ENCODE peak calls at places on chromosomes 4 and X, in four cellular contexts. One of them, this sample, is unnamed.

GRCh38 chr4:73520821-73521220 is 39.3 kb downstream of the AFM start:
- DNase-seq in AG10803: peak; percentile 69
- DNase-seq in bronchial epithelial cell: no peak
- DNase-seq in pancreas: no peak
- DNase-seq in this sample: peak; percentile 90

GRCh38 chr4:109946120-109946519 is 33.4 kb downstream of the EGF start:
- DNase-seq in AG10803: no peak
- DNase-seq in pancreas: no peak
- DNase-seq in bronchial epithelial cell: no peak
- DNase-seq in this sample: no peak

GRCh38 chr4:53672873-53673272 is 81.6 kb upstream of the LNX1 start:
- DNase-seq in bronchial epithelial cell: no peak
- DNase-seq in pancreas: no peak
- DNase-seq in AG10803: no peak
- DNase-seq in this sample: no peak

GRCh38 chrX:4572652-4573051 is 859.2 kb upstream of the PRKX start:
- DNase-seq in AG10803: no peak
- DNase-seq in bronchial epithelial cell: no peak
- DNase-seq in pancreas: no peak
- DNase-seq in this sample: no peak

GRCh38 chr4:67717586-67717985 is 16.6 kb upstream of the UBA6 start:
- DNase-seq in pancreas: no peak
- DNase-seq in bronchial epithelial cell: no peak
- DNase-seq in AG10803: no peak
- DNase-seq in this sample: no peak

GRCh38 chr4:144014808-144015207 is 4.4 kb downstream of the GYPB start:
- DNase-seq in AG10803: no peak
- DNase-seq in pancreas: no peak
- DNase-seq in bronchial epithelial cell: no peak
- DNase-seq in this sample: no peak

GRCh38 chr4:91837608-91838029 is 466.1 kb upstream of the GRID2 start:
- DNase-seq in bronchial epithelial cell: peak; percentile 67
- DNase-seq in pancreas: no peak
- DNase-seq in AG10803: no peak
- DNase-seq in this sample: peak; percentile 33

GRCh38 chr4:154049457-154050181 is 260.7 kb upstream of the SFRP2 start:
- DNase-seq in bronchial epithelial cell: peak; percentile 2
- DNase-seq in pancreas: no peak
- DNase-seq in AG10803: peak; percentile 90
- DNase-seq in this sample: peak; percentile 64

DNA sequence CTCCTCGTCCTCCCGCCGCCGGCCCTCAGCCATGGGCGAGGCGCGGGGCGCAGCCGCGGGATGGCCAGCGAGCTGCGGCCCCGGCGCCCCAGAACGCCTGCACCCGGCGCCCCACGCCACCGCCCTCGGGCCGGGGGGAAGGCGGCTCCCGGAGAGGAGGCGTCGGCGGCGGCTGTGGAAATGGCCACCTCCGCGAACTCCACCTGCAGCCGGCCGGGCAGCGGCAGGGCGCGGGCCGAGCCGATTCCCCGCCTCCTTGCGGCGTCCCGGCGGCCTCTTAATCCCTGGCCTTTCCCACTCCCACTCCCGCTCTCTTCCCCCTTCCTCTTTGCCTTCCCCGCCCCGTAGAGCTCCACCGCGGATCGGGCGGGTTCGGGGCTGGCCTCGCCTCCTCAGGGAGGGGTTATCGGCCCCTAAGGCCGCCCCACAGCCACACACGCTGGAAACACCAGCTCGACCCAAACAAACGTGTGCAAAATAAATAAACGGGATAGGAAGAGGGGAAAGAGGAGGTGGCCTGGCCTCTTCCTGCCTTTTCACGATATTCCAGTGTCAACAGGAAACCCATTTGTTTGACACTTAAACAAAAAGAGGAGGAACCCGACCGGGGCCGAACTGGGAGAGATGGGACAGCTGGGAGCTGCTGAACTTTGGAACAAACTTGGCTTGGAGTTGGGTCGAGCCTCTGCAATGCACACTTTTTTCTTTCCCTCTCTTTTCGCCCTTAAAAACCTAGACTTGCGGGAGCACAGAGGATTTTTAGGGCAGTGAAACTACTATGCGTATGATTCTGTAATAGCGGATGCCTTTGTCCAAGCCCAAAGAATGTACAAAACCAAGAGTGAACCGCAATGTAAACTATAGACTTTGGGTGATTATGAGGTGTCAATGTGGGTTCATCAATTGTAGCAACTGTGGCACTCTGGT is at the start of gene SH3D19:
- DNase-seq in pancreas: peak; percentile 76
- DNase-seq in AG10803: peak; percentile 59
- DNase-seq in bronchial epithelial cell: peak; percentile 69
- DNase-seq in this sample: peak; percentile 85
- TF ChIP-seq CTCF in pancreas: no peak
- TF ChIP-seq CTCF in AG10803: no peak
- TF ChIP-seq CTCF in bronchial epithelial cell: no peak
- TF ChIP-seq CTCF in this sample: no peak

GRCh38 chr4:120056249-120056648 is 10.4 kb downstream of the MAD2L1 start:
- DNase-seq in bronchial epithelial cell: peak; percentile 35
- DNase-seq in pancreas: no peak
- DNase-seq in AG10803: peak; percentile 53
- DNase-seq in this sample: no peak
- TF ChIP-seq CTCF in bronchial epithelial cell: no peak
- TF ChIP-seq CTCF in pancreas: no peak
- TF ChIP-seq CTCF in AG10803: peak; percentile 49
- TF ChIP-seq CTCF in this sample: peak; percentile 7

DNA sequence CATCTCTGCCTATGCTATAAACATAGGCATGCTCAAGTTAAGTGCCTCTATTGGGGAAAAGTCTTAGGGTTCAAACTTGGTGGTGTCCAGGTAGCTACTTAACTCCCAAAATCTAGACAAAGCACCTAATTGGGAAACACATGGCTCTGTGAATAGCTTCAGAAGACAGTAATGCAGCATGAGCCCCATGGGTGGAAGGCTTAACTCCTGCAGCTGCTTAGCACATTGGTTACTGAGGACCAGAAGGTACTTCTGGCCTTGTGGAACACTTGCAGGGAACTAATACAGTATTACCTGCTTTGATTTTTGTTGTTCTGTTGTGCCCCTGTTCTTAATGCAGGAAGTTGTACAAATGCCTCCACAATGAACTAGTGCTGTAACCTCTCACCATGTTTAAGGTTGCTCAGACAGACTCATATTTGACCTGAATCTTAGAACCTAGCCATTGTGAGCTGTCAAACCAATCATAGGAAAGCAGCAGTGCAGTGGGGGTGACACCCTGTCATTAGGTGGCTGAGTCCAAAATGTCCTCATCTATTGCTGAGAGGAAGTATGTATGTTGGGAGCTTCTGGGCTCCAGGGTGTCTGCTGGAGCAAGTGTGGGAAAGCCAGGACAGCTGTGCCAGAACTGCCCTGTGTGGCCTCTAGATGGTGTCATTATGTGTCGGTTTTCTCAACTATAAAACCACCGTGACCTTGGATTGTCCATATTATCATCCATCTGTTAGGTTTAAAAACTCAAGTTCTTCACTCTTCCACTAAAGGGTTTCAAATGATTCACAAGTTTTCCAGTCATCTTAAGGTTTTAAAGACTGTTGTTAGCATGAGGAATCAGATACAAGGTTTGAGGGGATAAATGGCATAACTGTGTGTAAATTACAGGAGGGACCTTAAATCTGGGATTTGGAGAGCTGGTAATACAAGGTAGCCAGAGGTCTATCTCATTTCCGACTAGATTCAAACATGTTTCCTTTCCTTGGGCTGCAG is 69.9 kb upstream of the WDR1 start:
- DNase-seq in AG10803: peak; percentile 31
- DNase-seq in bronchial epithelial cell: no peak
- DNase-seq in pancreas: no peak
- DNase-seq in this sample: peak; percentile 23
- TF ChIP-seq CTCF in AG10803: peak; percentile 50
- TF ChIP-seq CTCF in bronchial epithelial cell: no peak
- TF ChIP-seq CTCF in pancreas: no peak
- TF ChIP-seq CTCF in this sample: no peak

GRCh38 chr4:177546745-177547144 is 104.5 kb upstream of the AGA start:
- DNase-seq in bronchial epithelial cell: peak; percentile 47
- DNase-seq in AG10803: no peak
- DNase-seq in pancreas: no peak
- DNase-seq in this sample: no peak
- TF ChIP-seq CTCF in bronchial epithelial cell: peak; percentile 15
- TF ChIP-seq CTCF in AG10803: peak; percentile 15
- TF ChIP-seq CTCF in pancreas: no peak
- TF ChIP-seq CTCF in this sample: no peak

GRCh38 chrX:30635630-30636029 is 17.6 kb upstream of the GK start:
- DNase-seq in bronchial epithelial cell: no peak
- DNase-seq in AG10803: no peak
- DNase-seq in pancreas: no peak
- DNase-seq in this sample: peak; percentile 25
- TF ChIP-seq CTCF in bronchial epithelial cell: no peak
- TF ChIP-seq CTCF in AG10803: peak; percentile 51
- TF ChIP-seq CTCF in pancreas: no peak
- TF ChIP-seq CTCF in this sample: peak; percentile 34

GRCh38 chrX:150765782-150766350 is 72.7 kb downstream of the MTMR1 start:
- DNase-seq in bronchial epithelial cell: no peak
- DNase-seq in AG10803: no peak
- DNase-seq in pancreas: no peak
- DNase-seq in this sample: no peak

GRCh38 chrX:150767045-150767395 is 73.8 kb downstream of the MTMR1 start:
- DNase-seq in bronchial epithelial cell: peak; percentile 11
- DNase-seq in pancreas: no peak
- DNase-seq in AG10803: no peak
- DNase-seq in this sample: peak; percentile 21

GRCh38 chrX:150767475-150768131 is 74.4 kb downstream of the MTMR1 start:
- DNase-seq in AG10803: peak; percentile 93
- DNase-seq in bronchial epithelial cell: peak; percentile 62
- DNase-seq in pancreas: no peak
- DNase-seq in this sample: peak; percentile 83

GRCh38 chrX:150765237-150765636 is 72.0 kb downstream of the MTMR1 start:
- DNase-seq in bronchial epithelial cell: no peak
- DNase-seq in pancreas: no peak
- DNase-seq in AG10803: no peak
- DNase-seq in this sample: no peak

GRCh38 chrX:150766351-150767044 is 73.3 kb downstream of the MTMR1 start:
- DNase-seq in AG10803: no peak
- DNase-seq in bronchial epithelial cell: no peak
- DNase-seq in pancreas: no peak
- DNase-seq in this sample: no peak
- TF ChIP-seq CTCF in AG10803: no peak
- TF ChIP-seq CTCF in bronchial epithelial cell: peak; percentile 19
- TF ChIP-seq CTCF in pancreas: no peak
- TF ChIP-seq CTCF in this sample: no peak

GRCh38 chr4:7166981-7167700 is 25.2 kb upstream of the SORCS2 start:
- DNase-seq in AG10803: no peak
- DNase-seq in pancreas: no peak
- DNase-seq in bronchial epithelial cell: peak; percentile 25
- DNase-seq in this sample: no peak

GRCh38 chr4:7169134-7169533 is 23.2 kb upstream of the SORCS2 start:
- DNase-seq in AG10803: no peak
- DNase-seq in pancreas: no peak
- DNase-seq in bronchial epithelial cell: no peak
- DNase-seq in this sample: no peak

GRCh38 chr4:7166286-7166685 is 26.1 kb upstream of the SORCS2 start:
- DNase-seq in bronchial epithelial cell: no peak
- DNase-seq in pancreas: no peak
- DNase-seq in AG10803: no peak
- DNase-seq in this sample: no peak

GRCh38 chr4:7168106-7168505 is 24.2 kb upstream of the SORCS2 start:
- DNase-seq in AG10803: no peak
- DNase-seq in pancreas: no peak
- DNase-seq in bronchial epithelial cell: no peak
- DNase-seq in this sample: no peak

DNA sequence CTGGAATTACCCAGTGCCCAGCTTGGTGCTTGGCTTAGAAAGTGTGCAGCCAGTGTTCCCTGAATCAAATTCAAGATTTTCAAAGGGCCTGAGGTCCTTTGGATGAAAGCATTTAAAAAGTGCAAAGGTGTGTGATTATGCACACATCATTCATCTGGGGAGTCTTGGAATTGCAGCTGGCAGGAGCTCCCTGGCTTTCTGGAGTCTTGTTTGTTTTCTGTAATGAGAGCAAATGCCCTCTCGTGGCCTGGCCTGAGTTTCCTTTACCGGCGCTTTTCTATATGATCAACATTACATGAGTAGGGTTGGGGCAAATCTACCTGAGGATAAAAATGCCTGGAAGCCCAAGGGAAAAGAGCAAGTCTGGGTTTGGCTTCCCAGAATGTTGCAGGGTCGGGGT is 24.6 kb upstream of the SORCS2 start:
- DNase-seq in pancreas: no peak
- DNase-seq in bronchial epithelial cell: no peak
- DNase-seq in AG10803: no peak
- DNase-seq in this sample: no peak
- TF ChIP-seq CTCF in pancreas: no peak
- TF ChIP-seq CTCF in bronchial epithelial cell: no peak
- TF ChIP-seq CTCF in AG10803: no peak
- TF ChIP-seq CTCF in this sample: no peak

DNA sequence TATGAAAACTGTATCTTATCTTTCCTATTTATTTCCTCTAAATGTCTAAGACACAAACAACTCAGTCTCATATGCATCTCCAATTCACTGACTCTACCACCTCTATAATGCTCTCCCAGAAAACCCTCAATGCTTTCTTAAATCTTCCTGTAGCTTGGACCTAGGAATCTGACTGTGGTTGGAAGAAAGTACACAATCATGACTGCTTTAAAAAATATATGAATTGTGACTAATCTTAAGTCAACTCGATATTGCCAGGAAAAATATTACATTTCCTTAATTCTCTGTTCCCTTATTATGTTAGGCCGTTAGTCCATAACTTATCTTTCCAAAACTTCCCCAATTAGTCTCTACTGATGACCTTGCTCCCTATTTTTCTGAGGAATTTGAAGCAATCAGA is 87.0 kb downstream of the SPCS3 start:
- DNase-seq in AG10803: no peak
- DNase-seq in pancreas: no peak
- DNase-seq in bronchial epithelial cell: no peak
- DNase-seq in this sample: no peak
- TF ChIP-seq CTCF in AG10803: no peak
- TF ChIP-seq CTCF in pancreas: no peak
- TF ChIP-seq CTCF in bronchial epithelial cell: no peak
- TF ChIP-seq CTCF in this sample: no peak